ENCODE peak calls at places on chromosomes 7 and 10, in six cellular contexts. G is lung; Y is activated CD4-positive, alpha-beta T cell treated with anti-CD3 and anti-CD28 coated beads, Interleukin-2, amount 50 U/mL, for 4 hours; T is activated T-helper 1 cell treated with Interleukin-2 at 50 U/mL for 16 hours; W is CD4-positive, alpha-beta T cell; C is RCC 7860. H is an unnamed sample.

GRCh38 chr7:128189231-128189930 is 51.7 kb upstream of the LEP start:
- DNase-seq in G (no peak), Y (no peak), T (no peak), W (no peak), C (no peak), H (no peak)

GRCh38 chr10:69641261-69641980 is 11.4 kb downstream of the FAM241B start:
- DNase-seq in G (no peak), Y (no peak), T (no peak), W (no peak), C (peak), H (no peak)

GRCh38 chr7:68406480-68406879 is 1191.8 kb upstream of the AUTS2 start:
- DNase-seq in G (no peak), Y (no peak), T (no peak), W (no peak), C (no peak), H (no peak)

GRCh38 chr10:4074559-4075407 is 289.8 kb upstream of the KLF6 start:
- DNase-seq in G (no peak), Y (no peak), T (no peak), W (no peak), C (no peak), H (no peak)

GRCh38 chr10:122230222-122230621 is 40.9 kb upstream of the BTBD16 start:
- DNase-seq in G (no peak), Y (no peak), T (no peak), W (no peak), C (no peak), H (no peak)

GRCh38 chr7:83879103-83879502 is 230.2 kb upstream of the SEMA3E start:
- DNase-seq in G (no peak), Y (no peak), T (no peak), W (no peak), C (no peak), H (no peak)

GRCh38 chr7:2927592-2927991 is 83.5 kb upstream of the GNA12 start:
- DNase-seq in G (no peak), Y (no peak), T (no peak), W (no peak), C (no peak), H (no peak)

GRCh38 chr7:44767912-44768662 is 19.4 kb downstream of the ZMIZ2 start:
- DNase-seq in G (no peak), Y (no peak), T (no peak), W (peak), C (no peak), H (peak)

GRCh38 chr10:83274088-83274487 is 865.2 kb upstream of the GHITM start:
- DNase-seq in G (no peak), Y (no peak), T (no peak), W (no peak), C (no peak), H (no peak)

GRCh38 chr7:64872351-64872750 is 30.7 kb upstream of the ZNF273 start:
- DNase-seq in G (no peak), Y (no peak), T (no peak), W (no peak), C (no peak), H (no peak)

GRCh38 chr7:107725138-107725740 is 18.7 kb upstream of the CBLL1 start:
- DNase-seq in G (no peak), Y (peak), T (peak), W (peak), C (peak), H (no peak)

GRCh38 chr10:116044722-116045374 is 228.2 kb downstream of the GFRA1 start:
- DNase-seq in G (no peak), Y (no peak), T (no peak), W (no peak), C (no peak), H (no peak)

GRCh38 chr7:152459724-152460251 is 24.0 kb upstream of the KMT2C start:
- DNase-seq in G (no peak), Y (no peak), T (no peak), W (no peak), C (no peak), H (no peak)

GRCh38 chr10:71493741-71494140 is 97.0 kb downstream of the CDH23 start:
- DNase-seq in G (no peak), Y (no peak), T (no peak), W (no peak), C (no peak), H (no peak)

H was measured in immature natural killer cell.